ENCODE peak calls at places on chromosomes 3 and 15, in six cellular contexts. Q, P, W, F, T and C are unnamed samples.

GRCh38 chr15:45144775-45145174 is 15.0 kb downstream of the DUOX1 start:
- DNase-seq in W (no peak), Q (no peak), P (no peak), T (no peak), F (no peak), C (no peak)

GRCh38 chr3:104989878-104990277 is 376.8 kb upstream of the ALCAM start:
- DNase-seq in T (no peak), P (no peak), W (no peak), F (no peak), Q (peak; percentile 1), C (no peak)

GRCh38 chr3:123027292-123028232 is at the start of gene SEMA5B:
- DNase-seq in Q (no peak), W (peak; percentile 88), F (no peak), P (peak; percentile 85), T (peak; percentile 84), C (peak; percentile 93)

GRCh38 chr3:38131621-38132369 is 5.1 kb downstream of the ACAA1 start:
- DNase-seq in P (peak; percentile 54), Q (peak; percentile 31), W (peak; percentile 73), F (no peak), T (peak; percentile 88), C (peak; percentile 74)

GRCh38 chr15:68631621-68632051 is 52.8 kb downstream of the CORO2B start:
- DNase-seq in W (peak; percentile 82), P (no peak), T (no peak), Q (no peak), F (no peak), C (peak; percentile 92)

GRCh38 chr3:128349963-128350599 is 116.6 kb downstream of the DNAJB8 start:
- DNase-seq in T (no peak), P (no peak), W (no peak), F (no peak), Q (no peak), C (no peak)

GRCh38 chr3:48528754-48529153 is 24.8 kb upstream of the SHISA5 start:
- DNase-seq in W (no peak), Q (no peak), F (no peak), T (no peak), P (no peak), C (no peak)

GRCh38 chr3:157618075-157618760 is 115.0 kb upstream of the VEPH1 start:
- DNase-seq in T (no peak), F (peak; percentile 18), Q (peak; percentile 71), P (peak; percentile 43), W (no peak), C (peak; percentile 77)

GRCh38 chr3:117651271-117651670 is 941.7 kb downstream of the TUSC7 start:
- DNase-seq in Q (no peak), P (no peak), W (no peak), F (no peak), T (no peak), C (no peak)

GRCh38 chr3:16048435-16049318 is 125.8 kb upstream of the GALNT15 start:
- DNase-seq in W (peak; percentile 47), F (peak; percentile 38), T (no peak), P (peak; percentile 30), Q (peak; percentile 81), C (peak; percentile 70)

GRCh38 chr15:60389261-60390077 is 8.3 kb downstream of the ANXA2 start:
- DNase-seq in T (no peak), W (no peak), P (no peak), Q (no peak), F (no peak), C (no peak)

GRCh38 chr3:154992655-154993054 is 87.5 kb upstream of the MME start:
- DNase-seq in W (no peak), F (no peak), Q (no peak), P (no peak), T (no peak), C (no peak)

GRCh38 chr15:53830707-53831386 is 71.4 kb upstream of the WDR72 start:
- DNase-seq in Q (no peak), P (no peak), T (no peak), F (peak; percentile 12), W (no peak), C (peak; percentile 64)

GRCh38 chr15:55816017-55816416 is 73.1 kb upstream of the PRTG start:
- DNase-seq in F (no peak), Q (peak; percentile 48), W (no peak), T (no peak), P (no peak), C (peak; percentile 69)

GRCh38 chr15:94526071-94526689 is 294.8 kb downstream of the MCTP2 start:
- DNase-seq in Q (no peak), T (no peak), F (no peak), W (peak; percentile 55), P (no peak), C (peak; percentile 73)

GRCh38 chr3:123339302-123339701 is 109.6 kb downstream of the ADCY5 start:
- DNase-seq in Q (no peak), W (no peak), F (no peak), T (no peak), P (no peak), C (no peak)

GRCh38 chr3:56894912-56895431 is 93.2 kb upstream of the ARHGEF3 start:
- DNase-seq in W (no peak), P (no peak), F (no peak), Q (peak; percentile 55), T (no peak), C (no peak)

GRCh38 chr3:64082917-64083587 is 59.8 kb upstream of the PSMD6 start:
- DNase-seq in P (no peak), Q (no peak), W (no peak), F (no peak), T (no peak), C (no peak)

GRCh38 chr3:20096135-20096685 is 56.0 kb downstream of the KAT2B start:
- DNase-seq in T (no peak), Q (peak; percentile 20), F (no peak), W (no peak), P (no peak), C (no peak)

GRCh38 chr15:84749111-84749991 is 959 bp downstream of the ZNF592 start:
- DNase-seq in P (peak; percentile 27), Q (no peak), W (peak; percentile 35), F (no peak), T (peak; percentile 53), C (peak; percentile 49)

GRCh38 chr15:47846128-47846868 is 129.0 kb downstream of the SEMA6D start:
- DNase-seq in P (no peak), W (no peak), Q (no peak), T (no peak), F (no peak), C (no peak)

GRCh38 chr3:33044676-33045075 is 52.3 kb downstream of the GLB1 start:
- DNase-seq in Q (no peak), F (no peak), W (no peak), T (no peak), P (no peak), C (no peak)

GRCh38 chr3:172750069-172750367 is 508 bp upstream of the ECT2 start:
- DNase-seq in T (no peak), W (no peak), P (no peak), Q (no peak), F (no peak), C (no peak)

GRCh38 chr3:153624310-153625030 is 462.4 kb downstream of the RAP2B start:
- DNase-seq in P (no peak), F (no peak), Q (no peak), T (no peak), W (no peak), C (no peak)

GRCh38 chr15:74897300-74897701 is 7.5 kb downstream of the MPI start:
- DNase-seq in Q (no peak), W (no peak), P (no peak), F (no peak), T (no peak), C (no peak)
- H4K8ac ChIP-seq in Q (peak overlapping the region; percentile 15), W (no peak overlapping the region), P (no peak overlapping the region), F (no peak overlapping the region), T (no peak overlapping the region), C (no peak overlapping the region)

GRCh38 chr15:95606551-95606950 is 723.9 kb upstream of the NR2F2 start:
- DNase-seq in Q (no peak), T (no peak), F (no peak), P (no peak), W (no peak), C (no peak)

GRCh38 chr15:95608371-95608770 is 722.1 kb upstream of the NR2F2 start:
- DNase-seq in W (no peak), Q (no peak), P (no peak), T (no peak), F (no peak), C (no peak)

GRCh38 chr15:95604634-95605036 is 725.9 kb upstream of the NR2F2 start:
- DNase-seq in Q (peak; percentile 94), W (no peak), T (no peak), P (no peak), F (no peak), C (no peak)

GRCh38 chr15:95603802-95604201 is 726.7 kb upstream of the NR2F2 start:
- DNase-seq in T (no peak), W (no peak), P (no peak), F (no peak), Q (peak; percentile 23), C (no peak)

DNA sequence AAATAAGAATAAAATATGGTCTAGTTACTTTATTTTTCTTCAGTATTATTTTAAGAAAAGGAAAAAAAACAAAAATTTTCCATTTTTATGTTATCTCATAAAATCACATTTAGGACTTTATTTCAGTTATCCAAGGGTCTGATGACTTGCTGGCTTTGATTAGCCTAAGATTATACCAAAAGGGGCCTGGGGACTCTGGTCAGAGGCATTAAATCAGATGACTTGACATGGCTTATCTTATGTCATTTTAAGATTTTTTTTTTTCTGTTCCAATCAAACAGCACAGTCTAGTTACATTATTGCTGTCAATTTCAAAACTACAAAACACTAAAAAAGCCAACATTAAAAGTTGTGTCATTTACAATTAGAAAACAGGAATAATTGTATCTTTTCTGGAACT is 725.4 kb upstream of the NR2F2 start:
- DNase-seq in F (no peak), W (no peak), P (no peak), Q (no peak), T (no peak), C (no peak)
- H4K8ac ChIP-seq in F (no peak overlapping the region), W (no peak overlapping the region), P (no peak overlapping the region), Q (no peak overlapping the region), T (no peak overlapping the region), C (no peak overlapping the region)

GRCh38 chr3:185583925-185584324 is 2.2 kb upstream of the SENP2 start:
- DNase-seq in P (no peak), Q (no peak), T (no peak), F (no peak), W (peak; percentile 35), C (no peak)

GRCh38 chr3:185585862-185586643 is at the start of gene SENP2:
- DNase-seq in T (peak; percentile 99), P (peak; percentile 99), W (peak; percentile 99), Q (peak; percentile 98), F (peak; percentile 99), C (peak; percentile 100)

GRCh38 chr3:185586644-185586964 is 509 bp downstream of the SENP2 start:
- DNase-seq in Q (no peak), W (no peak), F (no peak), P (no peak), T (no peak), C (no peak)

GRCh38 chr3:185584681-185585080 is 1.4 kb upstream of the SENP2 start:
- DNase-seq in W (no peak), Q (no peak), F (no peak), P (no peak), T (no peak), C (no peak)

GRCh38 chr3:185585523-185585861 is 603 bp upstream of the SENP2 start:
- DNase-seq in W (no peak), P (no peak), T (no peak), Q (no peak), F (no peak), C (no peak)
- H4K8ac ChIP-seq in W (no peak overlapping the region), P (no peak overlapping the region), T (no peak overlapping the region), Q (peak overlapping the region; percentile 95), F (peak overlapping the region; percentile 76), C (no peak overlapping the region)

GRCh38 chr3:151946606-151947005 is 73.2 kb downstream of the SUCNR1 start:
- DNase-seq in F (no peak), W (no peak), P (no peak), Q (peak; percentile 39), T (no peak), C (no peak)
- H4K8ac ChIP-seq in F (no peak overlapping the region), W (no peak overlapping the region), P (no peak overlapping the region), Q (peak overlapping the region; percentile 85), T (no peak overlapping the region), C (no peak overlapping the region)

GRCh38 chr15:89085289-89085906 is 2.9 kb upstream of the ABHD2 start:
- DNase-seq in F (no peak), W (no peak), T (no peak), P (no peak), Q (no peak), C (no peak)
- H4K8ac ChIP-seq in F (no peak overlapping the region), W (no peak overlapping the region), T (no peak overlapping the region), P (no peak overlapping the region), Q (peak overlapping the region; percentile 38), C (no peak overlapping the region)